ENCODE peak calls at places on chromosomes 2 and 18, in ten cellular contexts. One of them, this sample, is unnamed.

GRCh38 chr2:66691199-66691975 is 256.5 kb downstream of the MEIS1 start:
- DNase-seq in upper lobe of right lung: no peak
- DNase-seq in GM12864: no peak
- DNase-seq in endodermal cell: no peak
- DNase-seq in right lobe of liver: no peak
- DNase-seq in choroid plexus epithelial cell: no peak
- DNase-seq in heart right ventricle: no peak
- DNase-seq in cardiac fibroblast: no peak
- DNase-seq in GM12865: no peak
- DNase-seq in cardiac muscle cell: no peak
- DNase-seq in this sample: no peak

GRCh38 chr2:86027913-86028762 is 77.5 kb downstream of the POLR1A start:
- DNase-seq in upper lobe of right lung: peak
- DNase-seq in GM12864: no peak
- DNase-seq in endodermal cell: no peak
- DNase-seq in right lobe of liver: no peak
- DNase-seq in choroid plexus epithelial cell: no peak
- DNase-seq in heart right ventricle: no peak
- DNase-seq in cardiac fibroblast: no peak
- DNase-seq in GM12865: no peak
- DNase-seq in cardiac muscle cell: no peak
- DNase-seq in this sample: no peak

GRCh38 chr2:74876081-74876886 is 42.4 kb downstream of the HK2 start:
- DNase-seq in upper lobe of right lung: peak
- DNase-seq in GM12864: peak
- DNase-seq in endodermal cell: peak
- DNase-seq in right lobe of liver: peak
- DNase-seq in choroid plexus epithelial cell: peak
- DNase-seq in heart right ventricle: no peak
- DNase-seq in cardiac fibroblast: peak
- DNase-seq in GM12865: peak
- DNase-seq in cardiac muscle cell: peak
- DNase-seq in this sample: peak

GRCh38 chr2:209383212-209383611 is 40.6 kb upstream of the MAP2 start:
- DNase-seq in upper lobe of right lung: no peak
- DNase-seq in GM12864: no peak
- DNase-seq in endodermal cell: no peak
- DNase-seq in right lobe of liver: no peak
- DNase-seq in choroid plexus epithelial cell: peak
- DNase-seq in heart right ventricle: no peak
- DNase-seq in cardiac fibroblast: peak
- DNase-seq in GM12865: no peak
- DNase-seq in cardiac muscle cell: no peak
- DNase-seq in this sample: no peak

GRCh38 chr2:201152999-201153398 is 29.9 kb upstream of the CASP10 start:
- DNase-seq in upper lobe of right lung: no peak
- DNase-seq in GM12864: no peak
- DNase-seq in endodermal cell: no peak
- DNase-seq in right lobe of liver: no peak
- DNase-seq in choroid plexus epithelial cell: no peak
- DNase-seq in heart right ventricle: no peak
- DNase-seq in cardiac fibroblast: no peak
- DNase-seq in GM12865: no peak
- DNase-seq in cardiac muscle cell: no peak
- DNase-seq in this sample: no peak

GRCh38 chr18:48409591-48410094 is 460 bp upstream of the ZBTB7C start:
- DNase-seq in upper lobe of right lung: peak
- DNase-seq in GM12864: no peak
- DNase-seq in endodermal cell: peak
- DNase-seq in right lobe of liver: peak
- DNase-seq in choroid plexus epithelial cell: peak
- DNase-seq in heart right ventricle: peak
- DNase-seq in cardiac fibroblast: peak
- DNase-seq in GM12865: no peak
- DNase-seq in cardiac muscle cell: peak
- DNase-seq in this sample: no peak

GRCh38 chr18:57803119-57803969 is at the start of gene ATP8B1:
- DNase-seq in upper lobe of right lung: peak
- DNase-seq in GM12864: no peak
- DNase-seq in endodermal cell: peak
- DNase-seq in right lobe of liver: peak
- DNase-seq in choroid plexus epithelial cell: peak
- DNase-seq in heart right ventricle: peak
- DNase-seq in cardiac fibroblast: peak
- DNase-seq in GM12865: peak
- DNase-seq in cardiac muscle cell: peak
- DNase-seq in this sample: peak

GRCh38 chr2:42360890-42361727 is at the start of gene COX7A2L:
- DNase-seq in upper lobe of right lung: peak
- DNase-seq in GM12864: peak
- DNase-seq in endodermal cell: peak
- DNase-seq in right lobe of liver: peak
- DNase-seq in choroid plexus epithelial cell: peak
- DNase-seq in heart right ventricle: peak
- DNase-seq in cardiac fibroblast: peak
- DNase-seq in GM12865: peak
- DNase-seq in cardiac muscle cell: peak
- DNase-seq in this sample: peak

GRCh38 chr18:9825571-9826073 is 60.2 kb upstream of the TXNDC2 start:
- DNase-seq in upper lobe of right lung: no peak
- DNase-seq in GM12864: no peak
- DNase-seq in endodermal cell: peak
- DNase-seq in right lobe of liver: peak
- DNase-seq in choroid plexus epithelial cell: peak
- DNase-seq in heart right ventricle: no peak
- DNase-seq in cardiac fibroblast: peak
- DNase-seq in GM12865: no peak
- DNase-seq in cardiac muscle cell: no peak
- DNase-seq in this sample: peak

GRCh38 chr2:25250331-25251031 is 82.1 kb upstream of the POMC start:
- DNase-seq in upper lobe of right lung: no peak
- DNase-seq in GM12864: no peak
- DNase-seq in endodermal cell: peak
- DNase-seq in right lobe of liver: no peak
- DNase-seq in choroid plexus epithelial cell: peak
- DNase-seq in heart right ventricle: no peak
- DNase-seq in cardiac fibroblast: peak
- DNase-seq in GM12865: no peak
- DNase-seq in cardiac muscle cell: peak
- DNase-seq in this sample: no peak

GRCh38 chr2:183024701-183025100 is 13.6 kb downstream of the NCKAP1 start:
- DNase-seq in upper lobe of right lung: no peak
- DNase-seq in GM12864: no peak
- DNase-seq in endodermal cell: no peak
- DNase-seq in right lobe of liver: no peak
- DNase-seq in choroid plexus epithelial cell: peak
- DNase-seq in heart right ventricle: no peak
- DNase-seq in cardiac fibroblast: peak
- DNase-seq in GM12865: no peak
- DNase-seq in cardiac muscle cell: no peak
- DNase-seq in this sample: no peak

GRCh38 chr2:151334082-151334815 is 23.1 kb upstream of the TNFAIP6 start:
- DNase-seq in upper lobe of right lung: no peak
- DNase-seq in GM12864: no peak
- DNase-seq in endodermal cell: no peak
- DNase-seq in right lobe of liver: no peak
- DNase-seq in choroid plexus epithelial cell: peak
- DNase-seq in heart right ventricle: no peak
- DNase-seq in cardiac fibroblast: peak
- DNase-seq in GM12865: no peak
- DNase-seq in cardiac muscle cell: no peak
- DNase-seq in this sample: no peak

GRCh38 chr18:14089781-14090180 is 42.5 kb downstream of the ZNF519 start:
- DNase-seq in upper lobe of right lung: no peak
- DNase-seq in GM12864: no peak
- DNase-seq in endodermal cell: no peak
- DNase-seq in right lobe of liver: no peak
- DNase-seq in choroid plexus epithelial cell: no peak
- DNase-seq in heart right ventricle: no peak
- DNase-seq in cardiac fibroblast: no peak
- DNase-seq in GM12865: no peak
- DNase-seq in cardiac muscle cell: no peak
- DNase-seq in this sample: peak

GRCh38 chr2:64796926-64797325 is 143.2 kb upstream of the SERTAD2 start:
- DNase-seq in upper lobe of right lung: no peak
- DNase-seq in GM12864: no peak
- DNase-seq in endodermal cell: no peak
- DNase-seq in right lobe of liver: no peak
- DNase-seq in choroid plexus epithelial cell: no peak
- DNase-seq in heart right ventricle: no peak
- DNase-seq in cardiac fibroblast: no peak
- DNase-seq in GM12865: no peak
- DNase-seq in cardiac muscle cell: no peak
- DNase-seq in this sample: no peak

GRCh38 chr2:155633060-155633839 is 699.3 kb downstream of the NR4A2 start:
- DNase-seq in upper lobe of right lung: no peak
- DNase-seq in GM12864: no peak
- DNase-seq in endodermal cell: no peak
- DNase-seq in right lobe of liver: no peak
- DNase-seq in choroid plexus epithelial cell: no peak
- DNase-seq in heart right ventricle: no peak
- DNase-seq in cardiac fibroblast: no peak
- DNase-seq in GM12865: no peak
- DNase-seq in cardiac muscle cell: no peak
- DNase-seq in this sample: no peak

GRCh38 chr2:211103989-211104388 is 547.6 kb downstream of the CPS1 start:
- DNase-seq in upper lobe of right lung: no peak
- DNase-seq in GM12864: no peak
- DNase-seq in endodermal cell: no peak
- DNase-seq in right lobe of liver: peak
- DNase-seq in choroid plexus epithelial cell: peak
- DNase-seq in heart right ventricle: no peak
- DNase-seq in cardiac fibroblast: peak
- DNase-seq in GM12865: no peak
- DNase-seq in cardiac muscle cell: no peak
- DNase-seq in this sample: no peak

GRCh38 chr2:63378589-63378988 is 209.7 kb downstream of the WDPCP start:
- DNase-seq in upper lobe of right lung: no peak
- DNase-seq in GM12864: no peak
- DNase-seq in endodermal cell: no peak
- DNase-seq in right lobe of liver: no peak
- DNase-seq in choroid plexus epithelial cell: peak
- DNase-seq in heart right ventricle: no peak
- DNase-seq in cardiac fibroblast: no peak
- DNase-seq in GM12865: no peak
- DNase-seq in cardiac muscle cell: no peak
- DNase-seq in this sample: no peak

GRCh38 chr2:128095201-128095600 is 4.2 kb downstream of the UGGT1 start:
- DNase-seq in upper lobe of right lung: no peak
- DNase-seq in GM12864: no peak
- DNase-seq in endodermal cell: no peak
- DNase-seq in right lobe of liver: no peak
- DNase-seq in choroid plexus epithelial cell: no peak
- DNase-seq in heart right ventricle: no peak
- DNase-seq in cardiac fibroblast: no peak
- DNase-seq in GM12865: no peak
- DNase-seq in cardiac muscle cell: no peak
- DNase-seq in this sample: no peak
- H3K4me3 ChIP-seq in upper lobe of right lung: no peak
- H3K4me3 ChIP-seq in GM12864: no peak
- H3K4me3 ChIP-seq in endodermal cell: no peak
- H3K4me3 ChIP-seq in right lobe of liver: no peak
- H3K4me3 ChIP-seq in choroid plexus epithelial cell: no peak
- H3K4me3 ChIP-seq in heart right ventricle: no peak
- H3K4me3 ChIP-seq in cardiac fibroblast: no peak
- H3K4me3 ChIP-seq in GM12865: no peak
- H3K4me3 ChIP-seq in cardiac muscle cell: no peak
- H3K4me3 ChIP-seq in this sample: no peak

GRCh38 chr2:235303499-235304291 is 190.1 kb upstream of the AGAP1 start:
- DNase-seq in upper lobe of right lung: no peak
- DNase-seq in GM12864: no peak
- DNase-seq in endodermal cell: peak
- DNase-seq in right lobe of liver: no peak
- DNase-seq in choroid plexus epithelial cell: no peak
- DNase-seq in heart right ventricle: no peak
- DNase-seq in cardiac fibroblast: no peak
- DNase-seq in GM12865: no peak
- DNase-seq in cardiac muscle cell: no peak
- DNase-seq in this sample: no peak
- TF ChIP-seq CTCF in upper lobe of right lung: no peak
- TF ChIP-seq CTCF in GM12864: peak
- TF ChIP-seq CTCF in endodermal cell: peak
- TF ChIP-seq CTCF in right lobe of liver: no peak
- TF ChIP-seq CTCF in choroid plexus epithelial cell: no peak
- TF ChIP-seq CTCF in heart right ventricle: no peak
- TF ChIP-seq CTCF in cardiac fibroblast: no peak
- TF ChIP-seq CTCF in GM12865: no peak
- TF ChIP-seq CTCF in cardiac muscle cell: no peak
- TF ChIP-seq CTCF in this sample: no peak

GRCh38 chr2:237818066-237818473 is 19.5 kb downstream of the RBM44 start:
- DNase-seq in upper lobe of right lung: no peak
- DNase-seq in GM12864: no peak
- DNase-seq in endodermal cell: no peak
- DNase-seq in right lobe of liver: no peak
- DNase-seq in choroid plexus epithelial cell: peak
- DNase-seq in heart right ventricle: no peak
- DNase-seq in cardiac fibroblast: peak
- DNase-seq in GM12865: no peak
- DNase-seq in cardiac muscle cell: no peak
- DNase-seq in this sample: no peak
- H3K4me3 ChIP-seq in upper lobe of right lung: no peak
- H3K4me3 ChIP-seq in GM12864: no peak
- H3K4me3 ChIP-seq in endodermal cell: no peak
- H3K4me3 ChIP-seq in right lobe of liver: no peak
- H3K4me3 ChIP-seq in choroid plexus epithelial cell: no peak
- H3K4me3 ChIP-seq in heart right ventricle: no peak
- H3K4me3 ChIP-seq in cardiac fibroblast: no peak
- H3K4me3 ChIP-seq in GM12865: no peak
- H3K4me3 ChIP-seq in cardiac muscle cell: no peak
- H3K4me3 ChIP-seq in this sample: no peak

GRCh38 chr2:240018071-240018750 is 6.9 kb downstream of the NDUFA10 start:
- DNase-seq in upper lobe of right lung: no peak
- DNase-seq in GM12864: no peak
- DNase-seq in endodermal cell: no peak
- DNase-seq in right lobe of liver: no peak
- DNase-seq in choroid plexus epithelial cell: no peak
- DNase-seq in heart right ventricle: no peak
- DNase-seq in cardiac fibroblast: no peak
- DNase-seq in GM12865: no peak
- DNase-seq in cardiac muscle cell: no peak
- DNase-seq in this sample: no peak

GRCh38 chr2:240014327-240014726 is 10.8 kb downstream of the NDUFA10 start:
- DNase-seq in upper lobe of right lung: no peak
- DNase-seq in GM12864: no peak
- DNase-seq in endodermal cell: no peak
- DNase-seq in right lobe of liver: no peak
- DNase-seq in choroid plexus epithelial cell: no peak
- DNase-seq in heart right ventricle: no peak
- DNase-seq in cardiac fibroblast: no peak
- DNase-seq in GM12865: no peak
- DNase-seq in cardiac muscle cell: no peak
- DNase-seq in this sample: no peak

DNA sequence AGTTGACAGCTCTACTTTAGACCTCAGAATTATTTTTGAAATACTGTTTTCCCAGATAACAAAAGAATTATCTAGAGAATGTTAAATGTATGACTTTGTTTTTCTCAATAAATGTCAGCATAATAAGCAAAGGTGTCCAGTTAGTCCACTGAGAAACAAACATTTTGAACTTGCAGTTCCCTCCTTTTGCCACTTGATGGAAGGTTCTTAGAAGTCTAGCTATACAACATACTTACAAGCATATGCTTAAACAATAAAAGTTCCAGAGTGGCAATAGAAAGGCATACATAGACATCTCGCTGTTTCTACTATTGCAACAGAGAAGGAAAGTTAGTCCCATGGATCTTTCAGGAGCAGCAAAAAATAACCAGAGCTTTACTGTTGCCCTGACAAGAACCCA is 11.8 kb downstream of the NDUFA10 start:
- DNase-seq in upper lobe of right lung: no peak
- DNase-seq in GM12864: no peak
- DNase-seq in endodermal cell: no peak
- DNase-seq in right lobe of liver: no peak
- DNase-seq in choroid plexus epithelial cell: peak
- DNase-seq in heart right ventricle: no peak
- DNase-seq in cardiac fibroblast: peak
- DNase-seq in GM12865: no peak
- DNase-seq in cardiac muscle cell: no peak
- DNase-seq in this sample: no peak
- TF ChIP-seq CTCF in upper lobe of right lung: peak
- TF ChIP-seq CTCF in GM12864: peak
- TF ChIP-seq CTCF in endodermal cell: peak
- TF ChIP-seq CTCF in right lobe of liver: no peak
- TF ChIP-seq CTCF in choroid plexus epithelial cell: peak
- TF ChIP-seq CTCF in heart right ventricle: no peak
- TF ChIP-seq CTCF in cardiac fibroblast: no peak
- TF ChIP-seq CTCF in GM12865: peak
- TF ChIP-seq CTCF in cardiac muscle cell: peak
- TF ChIP-seq CTCF in this sample: peak